ENCODE peak calls at places on chromosomes 11 and 22, in eight cellular contexts. B is esophagus muscularis mucosa; G is activated CD4-positive, alpha-beta T cell treated with anti-CD3 and anti-CD28 coated beads for 24 hours; V is non-pigmented ciliary epithelial cell; H is mesenteric fat pad; X is stimulated activated CD4-positive, alpha-beta T cell treated with anti-CD3 and anti-CD28 coated beads, Interleukin-12 subunit alpha, Interleukin-12 subunit beta, amount 100 ng/mL, for 24 hours; R is endothelial cell; W is posterior vena cava. U is an unnamed sample.

GRCh38 chr11:27963370-27963769 is 144.6 kb downstream of the KIF18A start:
- DNase-seq in G (no peak), W (no peak), X (no peak), V (no peak), H (no peak), B (no peak), R (no peak), U (no peak)

GRCh38 chr22:28911777-28912669 is 28.7 kb downstream of the ZNRF3 start:
- DNase-seq in W (no peak), R (no peak), G (no peak), H (peak; percentile 22), V (no peak), X (no peak), B (no peak), U (no peak)

GRCh38 chr22:46756097-46756496 is 6.4 kb upstream of the TBC1D22A start:
- DNase-seq in W (no peak), R (no peak), V (no peak), G (no peak), X (no peak), B (no peak), H (no peak), U (no peak)

GRCh38 chr11:44116433-44116832 is 21.0 kb downstream of the EXT2 start:
- DNase-seq in W (no peak), R (no peak), B (no peak), H (no peak), V (no peak), G (no peak), X (no peak), U (no peak)

GRCh38 chr11:45275823-45276222 is 10.3 kb downstream of the SYT13 start:
- DNase-seq in R (no peak), B (no peak), X (no peak), G (no peak), V (no peak), H (no peak), W (no peak), U (no peak)

GRCh38 chr11:95937358-95937757 is 13.5 kb upstream of the MTMR2 start:
- DNase-seq in W (no peak), R (no peak), H (no peak), X (no peak), G (no peak), B (no peak), V (no peak), U (no peak)

GRCh38 chr11:15714641-15715399 is 600.1 kb downstream of the INSC start:
- DNase-seq in W (no peak), V (no peak), G (no peak), R (no peak), X (no peak), B (no peak), H (no peak), U (no peak)

GRCh38 chr22:48889209-48889830 is 938.4 kb downstream of the BRD1 start:
- DNase-seq in G (no peak), W (peak; percentile 58), B (no peak), H (peak; percentile 53), X (no peak), R (no peak), V (no peak), U (no peak)

GRCh38 chr11:117535870-117536411 is 208.3 kb downstream of the CEP164 start:
- DNase-seq in X (no peak), G (no peak), V (no peak), W (no peak), H (no peak), R (no peak), B (no peak), U (no peak)

GRCh38 chr22:38786631-38787030 is 7.3 kb downstream of the DNAL4 start:
- DNase-seq in W (peak; percentile 26), G (no peak), B (no peak), R (no peak), X (no peak), H (no peak), V (no peak), U (no peak)

GRCh38 chr11:103894673-103895072 is 141.8 kb upstream of the DDI1 start:
- DNase-seq in W (no peak), V (no peak), R (no peak), X (no peak), H (no peak), B (no peak), G (no peak), U (no peak)

GRCh38 chr11:69382131-69383128 is 88.5 kb downstream of the MYEOV start:
- DNase-seq in H (peak; percentile 88), X (no peak), R (no peak), G (no peak), V (no peak), W (peak; percentile 76), B (no peak), U (no peak)

GRCh38 chr11:70456921-70457532 is 58.7 kb downstream of the CTTN start:
- DNase-seq in R (no peak), G (no peak), B (no peak), H (no peak), V (peak; percentile 14), X (no peak), W (peak; percentile 51), U (no peak)

GRCh38 chr11:112176077-112176476 is 765 bp downstream of the BCO2 start:
- DNase-seq in X (no peak), G (no peak), V (no peak), W (no peak), R (no peak), B (no peak), H (no peak), U (no peak)

GRCh38 chr11:32108576-32108975 is 17.7 kb downstream of the RCN1 start:
- DNase-seq in B (peak; percentile 53), H (no peak), X (no peak), G (no peak), R (no peak), V (no peak), W (no peak), U (no peak)

GRCh38 chr11:2590951-2591754 is 108.6 kb downstream of the KCNQ1OT1 start:
- DNase-seq in G (no peak), H (no peak), B (peak; percentile 77), W (no peak), X (no peak), V (no peak), R (no peak), U (no peak)

GRCh38 chr11:40186401-40187091 is 1272.9 kb downstream of the LRRC4C start:
- DNase-seq in W (no peak), G (no peak), V (no peak), X (no peak), H (no peak), B (peak; percentile 74), R (no peak), U (no peak)

GRCh38 chr11:19597876-19598275 is 114.8 kb upstream of the NAV2 start:
- DNase-seq in G (no peak), X (no peak), R (no peak), V (no peak), W (no peak), B (no peak), H (no peak), U (no peak)

GRCh38 chr11:131038597-131038996 is 122.3 kb upstream of the SNX19 start:
- DNase-seq in B (peak; percentile 60), R (peak; percentile 34), W (no peak), H (no peak), X (no peak), G (no peak), V (peak; percentile 1), U (no peak)

GRCh38 chr11:26231252-26231661 is 100.7 kb upstream of the ANO3 start:
- DNase-seq in H (no peak), X (no peak), W (no peak), R (no peak), V (peak; percentile 42), B (no peak), G (no peak), U (peak; percentile 75)

GRCh38 chr11:95592455-95592854 is 197.1 kb downstream of the FAM76B start:
- DNase-seq in R (no peak), G (no peak), W (no peak), B (no peak), V (no peak), X (no peak), H (no peak), U (no peak)

GRCh38 chr11:74018331-74019005 is 9.6 kb upstream of the UCP3 start:
- DNase-seq in R (no peak), W (peak; percentile 97), G (no peak), V (no peak), B (peak; percentile 97), H (peak; percentile 95), X (no peak), U (no peak)

GRCh38 chr11:89503422-89503821 is 12.2 kb upstream of the NOX4 start:
- DNase-seq in B (no peak), X (no peak), W (no peak), R (no peak), G (no peak), V (no peak), H (no peak), U (no peak)

GRCh38 chr11:1229471-1230120 is 6.7 kb downstream of the MUC5B start:
- DNase-seq in W (peak; percentile 74), H (peak; percentile 88), B (no peak), X (no peak), R (no peak), G (no peak), V (no peak), U (no peak)

GRCh38 chr11:119709638-119710346 is 19.2 kb downstream of the NECTIN1 start:
- DNase-seq in W (no peak), B (no peak), X (no peak), V (peak; percentile 71), R (no peak), H (no peak), G (no peak), U (no peak)

GRCh38 chr22:33553493-33553892 is 366.8 kb downstream of the LARGE1 start:
- DNase-seq in H (no peak), B (no peak), R (no peak), V (no peak), G (no peak), X (no peak), W (no peak), U (no peak)

GRCh38 chr11:62708423-62709261 is 1.2 kb downstream of the GNG3 start:
- DNase-seq in H (no peak), R (peak; percentile 8), X (peak; percentile 24), G (no peak), B (no peak), W (no peak), V (no peak), U (no peak)

GRCh38 chr11:16610738-16611388 is 127.6 kb upstream of the C11orf58 start:
- DNase-seq in R (no peak), V (no peak), W (no peak), B (no peak), G (no peak), H (no peak), X (no peak), U (no peak)

GRCh38 chr11:18046116-18046777 is at the start of gene TPH1:
- DNase-seq in R (peak; percentile 57), H (peak; percentile 89), W (peak; percentile 81), V (peak; percentile 23), B (no peak), G (no peak), X (no peak), U (peak; percentile 50)

GRCh38 chr11:27218498-27219038 is 144.4 kb downstream of the CCDC34 start:
- DNase-seq in G (no peak), H (no peak), R (no peak), W (no peak), V (peak; percentile 76), B (no peak), X (no peak), U (no peak)

GRCh38 chr22:24435861-24436351 is 8.5 kb downstream of the ADORA2A start:
- DNase-seq in W (peak; percentile 83), R (no peak), X (no peak), G (no peak), B (no peak), V (no peak), H (no peak), U (no peak)

GRCh38 chr11:102513869-102514268 is 16.7 kb downstream of the MMP7 start:
- DNase-seq in G (no peak), X (no peak), B (no peak), W (no peak), H (no peak), R (no peak), V (no peak), U (no peak)

GRCh38 chr11:19032990-19033389 is 27.5 kb downstream of the MRGPRX2 start:
- DNase-seq in G (no peak), V (no peak), W (no peak), X (no peak), B (no peak), H (no peak), R (no peak), U (no peak)

GRCh38 chr11:35373284-35373933 is 45.9 kb downstream of the SLC1A2 start:
- DNase-seq in W (no peak), H (no peak), B (no peak), X (no peak), G (no peak), R (no peak), V (no peak), U (no peak)